ENCODE peak calls at places on chromosomes 12 and 14, in six cellular contexts. R, H, M, D, G and T are unnamed samples.
A peak's percentile ranks its signal among the peaks of the same experiment; 100 is the strongest.

GRCh38 chr14:104678346-104678745 is 11.1 kb upstream of the INF2 start:
- DNase-seq in M (no peak), D (no peak), G (no peak), R (no peak), H (no peak), T (peak; percentile 62)

GRCh38 chr12:100554608-100555077 is 18.8 kb upstream of the GAS2L3 start:
- DNase-seq in D (peak; percentile 70), H (no peak), R (peak; percentile 76), G (peak; percentile 90), M (no peak), T (peak; percentile 90)

GRCh38 chr12:49346659-49347306 is at the start of gene DNAJC22:
- DNase-seq in R (peak; percentile 77), G (no peak), M (no peak), D (no peak), H (no peak), T (no peak)

GRCh38 chr12:122819209-122819805 is 15.9 kb upstream of the HIP1R start:
- DNase-seq in G (no peak), D (no peak), H (no peak), R (no peak), M (no peak), T (no peak)

GRCh38 chr14:61234215-61234916 is 46.8 kb downstream of the TMEM30B start:
- DNase-seq in H (no peak), G (no peak), D (no peak), R (no peak), M (no peak), T (no peak)

GRCh38 chr14:73764881-73765280 is 50.7 kb upstream of the PNMA1 start:
- DNase-seq in R (no peak), D (no peak), H (peak; percentile 58), G (no peak), M (no peak), T (no peak)

GRCh38 chr12:121748218-121748570 is 35.6 kb downstream of the TMEM120B start:
- DNase-seq in R (no peak), M (no peak), G (no peak), D (no peak), H (no peak), T (no peak)

GRCh38 chr12:164207-164606 is 49.8 kb downstream of the SLC6A12 start:
- DNase-seq in R (no peak), G (no peak), M (no peak), H (no peak), D (no peak), T (no peak)

GRCh38 chr14:59678352-59678751 is 101.7 kb upstream of the CCDC175 start:
- DNase-seq in D (no peak), R (no peak), M (no peak), H (no peak), G (no peak), T (no peak)

GRCh38 chr12:47808049-47808448 is 11.7 kb downstream of the HDAC7 start:
- DNase-seq in G (peak; percentile 28), D (no peak), M (peak; percentile 64), H (no peak), R (peak; percentile 43), T (peak; percentile 62)

GRCh38 chr12:83818888-83819287 is 1093.7 kb downstream of the SLC6A15 start:
- DNase-seq in R (no peak), G (no peak), H (no peak), D (peak; percentile 24), M (no peak), T (peak; percentile 67)

GRCh38 chr14:68089146-68089715 is 269.7 kb downstream of the RAD51B start:
- DNase-seq in G (peak; percentile 8), M (no peak), R (peak; percentile 44), D (no peak), H (no peak), T (peak; percentile 21)

GRCh38 chr12:63045020-63045860 is 105.8 kb downstream of the AVPR1A start:
- DNase-seq in R (no peak), M (no peak), D (no peak), H (no peak), G (peak; percentile 70), T (peak; percentile 74)

GRCh38 chr14:77979171-77979570 is 179.3 kb downstream of the ADCK1 start:
- DNase-seq in H (peak; percentile 58), M (no peak), R (no peak), G (no peak), D (no peak), T (no peak)

GRCh38 chr12:71216725-71217579 is 59.2 kb upstream of the TSPAN8 start:
- DNase-seq in M (no peak), D (peak; percentile 99), G (no peak), R (peak; percentile 63), H (peak; percentile 5), T (peak; percentile 58)

GRCh38 chr12:1594045-1594294 is 411 bp downstream of the FBXL14 start:
- DNase-seq in G (peak; percentile 51), R (no peak), M (no peak), D (no peak), H (peak; percentile 53), T (peak; percentile 89)

GRCh38 chr14:106277503-106277902 is 751.1 kb downstream of the TMEM121 start:
- DNase-seq in G (no peak), M (peak; percentile 36), H (no peak), D (peak; percentile 27), R (no peak), T (no peak)

GRCh38 chr14:54048311-54048710 is 91.7 kb upstream of the BMP4 start:
- DNase-seq in H (no peak), D (peak; percentile 45), M (no peak), R (no peak), G (no peak), T (no peak)

GRCh38 chr12:110281549-110282342 is 699 bp downstream of the ATP2A2 start:
- DNase-seq in R (peak; percentile 45), H (peak; percentile 42), D (peak; percentile 42), M (peak; percentile 43), G (peak; percentile 34), T (peak; percentile 78)

GRCh38 chr14:50060871-50061663 is 55.3 kb downstream of the VCPKMT start:
- DNase-seq in H (no peak), M (no peak), D (peak; percentile 72), R (peak; percentile 15), G (peak; percentile 91), T (peak; percentile 93)